ENCODE peak calls at places on chromosomes 5 and 9, in nine cellular contexts. R, U, G, Q, F, O, P, S and L are unnamed samples.
A peak's percentile ranks its signal among the peaks of the same experiment; 100 is the strongest.

GRCh38 chr5:138841531-138841930 is 33.6 kb downstream of the LRRTM2 start:
- DNase-seq in P (no peak), O (no peak), Q (no peak), G (no peak), U (no peak), S (no peak), R (no peak), F (no peak), L (no peak)

GRCh38 chr9:27086818-27087680 is 22.0 kb upstream of the TEK start:
- DNase-seq in P (no peak), O (no peak), Q (no peak), U (no peak), F (no peak), S (no peak), R (no peak), G (peak; percentile 96), L (peak; percentile 72)

GRCh38 chr9:91935066-91935729 is 14.8 kb downstream of the ROR2 start:
- DNase-seq in U (no peak), Q (no peak), S (no peak), G (no peak), R (no peak), O (peak; percentile 61), P (no peak), F (peak; percentile 20), L (no peak)

GRCh38 chr5:35371971-35372426 is 141.7 kb upstream of the PRLR start:
- DNase-seq in G (no peak), U (no peak), O (no peak), P (peak; percentile 15), R (no peak), Q (no peak), F (peak; percentile 61), S (peak; percentile 61), L (peak; percentile 24)

GRCh38 chr9:69222953-69223352 is 48.9 kb downstream of the TJP2 start:
- DNase-seq in S (no peak), P (no peak), Q (no peak), R (no peak), U (no peak), G (no peak), F (no peak), O (peak; percentile 32), L (no peak)

GRCh38 chr9:107737987-107738743 is 248.6 kb upstream of the KLF4 start:
- DNase-seq in O (no peak), R (peak; percentile 68), P (peak; percentile 63), G (peak; percentile 61), U (no peak), F (no peak), S (peak; percentile 53), Q (no peak), L (peak; percentile 86)

GRCh38 chr5:172791291-172791690 is 20.3 kb upstream of the DUSP1 start:
- DNase-seq in O (no peak), Q (no peak), F (no peak), R (no peak), P (no peak), G (no peak), S (peak; percentile 18), U (no peak), L (peak; percentile 75)

GRCh38 chr9:120941046-120941770 is 14.6 kb upstream of the TRAF1 start:
- DNase-seq in F (no peak), P (no peak), R (no peak), Q (no peak), S (no peak), U (no peak), G (no peak), O (no peak), L (peak; percentile 78)

GRCh38 chr5:14250094-14250777 is 107.1 kb downstream of the TRIO start:
- DNase-seq in O (peak; percentile 88), P (peak; percentile 55), G (peak; percentile 62), S (peak; percentile 51), R (peak; percentile 55), Q (no peak), F (no peak), U (peak; percentile 87), L (no peak)

GRCh38 chr5:116576043-116576713 is 1.6 kb upstream of the SEMA6A start:
- DNase-seq in G (no peak), F (peak; percentile 55), S (peak; percentile 71), R (peak; percentile 66), P (peak; percentile 16), O (peak; percentile 95), U (peak; percentile 43), Q (no peak), L (peak; percentile 31)

GRCh38 chr5:38793099-38793498 is 52.7 kb upstream of the OSMR start:
- DNase-seq in F (no peak), U (no peak), G (no peak), S (no peak), P (no peak), Q (no peak), O (no peak), R (no peak), L (no peak)

GRCh38 chr5:175821790-175822211 is 49.6 kb upstream of the CPLX2 start:
- DNase-seq in P (no peak), U (no peak), S (no peak), R (no peak), F (no peak), O (no peak), G (no peak), Q (no peak), L (no peak)

GRCh38 chr9:33175633-33176325 is 8.6 kb upstream of the B4GALT1 start:
- DNase-seq in R (no peak), F (no peak), U (no peak), P (no peak), S (no peak), Q (no peak), G (no peak), O (no peak), L (no peak)

GRCh38 chr5:168365581-168366081 is 74.2 kb downstream of the WWC1 start:
- DNase-seq in R (no peak), S (peak; percentile 73), Q (no peak), P (peak; percentile 84), G (no peak), O (peak; percentile 84), F (peak; percentile 74), U (peak; percentile 90), L (peak; percentile 63)

GRCh38 chr5:159395202-159395601 is 64.9 kb upstream of the IL12B start:
- DNase-seq in O (no peak), S (no peak), U (no peak), P (no peak), Q (no peak), R (no peak), G (no peak), F (no peak), L (no peak)

GRCh38 chr5:159393854-159394274 is 63.6 kb upstream of the IL12B start:
- DNase-seq in G (no peak), U (no peak), S (no peak), O (peak; percentile 74), F (no peak), P (no peak), Q (no peak), R (no peak), L (no peak)

DNA sequence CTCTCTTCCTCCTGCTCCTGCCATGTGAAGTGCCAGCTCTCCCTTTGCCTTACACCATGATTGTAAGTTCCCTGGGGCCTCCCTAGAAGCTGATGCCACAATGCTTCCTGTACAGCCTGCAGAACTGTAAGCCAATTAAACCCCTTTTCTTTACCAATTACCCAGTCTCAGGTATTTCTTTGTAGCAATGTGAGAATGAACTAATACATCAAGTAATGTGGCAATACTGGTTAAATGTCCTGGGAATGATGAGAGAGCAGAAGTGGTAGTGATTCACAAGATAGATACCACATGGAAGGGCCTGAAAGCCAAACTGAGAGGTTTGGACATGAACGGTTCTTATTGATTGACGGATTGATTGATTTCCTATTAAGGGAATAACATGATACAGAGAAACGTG is 62.6 kb upstream of the IL12B start:
- DNase-seq in U (no peak), F (no peak), Q (no peak), R (no peak), S (no peak), O (no peak), G (no peak), P (no peak), L (no peak)
- H3K4me3 ChIP-seq in U (no peak overlapping the region), F (no peak overlapping the region), Q (no peak overlapping the region), R (no peak overlapping the region), S (no peak overlapping the region), O (no peak overlapping the region), G (no peak overlapping the region), P (no peak overlapping the region), L (no peak overlapping the region)

GRCh38 chr5:133266966-133267365 is 215.2 kb downstream of the HSPA4 start:
- DNase-seq in O (no peak), P (no peak), Q (no peak), S (no peak), F (no peak), G (no peak), U (no peak), R (no peak), L (no peak)

GRCh38 chr5:133265257-133265656 is 213.4 kb downstream of the HSPA4 start:
- DNase-seq in P (no peak), O (no peak), U (no peak), S (no peak), Q (no peak), G (no peak), R (no peak), F (no peak), L (no peak)

GRCh38 chr5:133265720-133266575 is 214.1 kb downstream of the HSPA4 start:
- DNase-seq in Q (no peak), U (no peak), R (no peak), S (no peak), G (no peak), P (no peak), F (no peak), O (no peak), L (no peak)

GRCh38 chr5:133269707-133270106 is 217.9 kb downstream of the HSPA4 start:
- DNase-seq in P (no peak), O (no peak), Q (no peak), G (no peak), U (no peak), F (no peak), S (no peak), R (no peak), L (no peak)

GRCh38 chr5:133267601-133268000 is 215.8 kb downstream of the HSPA4 start:
- DNase-seq in O (no peak), R (no peak), Q (no peak), F (no peak), G (no peak), S (no peak), P (no peak), U (peak; percentile 48), L (no peak)
- H3K27me3 ChIP-seq in O (no peaks in the 10 kb centered on the region), R (no peaks in the 10 kb centered on the region), Q (no peaks in the 10 kb centered on the region), F (no peaks in the 10 kb centered on the region), G (peaks cover 3% of the 10 kb centered on the region), S (no peaks in the 10 kb centered on the region), P (no peaks in the 10 kb centered on the region), U (no peaks in the 10 kb centered on the region), L (no peaks in the 10 kb centered on the region)

GRCh38 chr5:109299557-109299956 is 110.2 kb downstream of the PJA2 start:
- DNase-seq in Q (no peak), R (no peak), U (no peak), F (no peak), O (no peak), G (no peak), P (no peak), S (no peak), L (no peak)
- H3K36me3 ChIP-seq in Q (no peaks in the 10 kb centered on the region), R (no peaks in the 10 kb centered on the region), U (no peaks in the 10 kb centered on the region), F (no peaks in the 10 kb centered on the region), O (no peaks in the 10 kb centered on the region), G (no peaks in the 10 kb centered on the region), P (no peaks in the 10 kb centered on the region), S (no peaks in the 10 kb centered on the region), L (no peaks in the 10 kb centered on the region)

DNA sequence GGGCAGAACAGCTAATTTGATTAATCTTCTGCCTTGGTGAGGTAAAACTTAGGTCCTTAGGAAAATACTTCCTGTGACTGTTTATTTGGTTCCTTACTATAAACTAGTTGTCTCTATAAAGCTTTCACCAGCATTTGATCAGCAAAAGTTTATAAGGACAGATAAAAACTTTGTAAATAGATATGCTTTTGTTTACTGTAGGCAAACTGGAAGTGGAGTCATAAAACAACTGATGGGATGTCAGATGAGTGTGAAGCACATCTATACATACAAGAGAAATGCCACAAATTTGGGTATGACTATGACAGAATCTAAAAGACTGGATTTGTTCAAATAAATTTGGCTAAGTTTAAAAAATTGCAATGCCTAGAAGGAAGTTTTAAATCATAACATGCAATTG is 5.5 kb downstream of the PTGER4 start:
- DNase-seq in O (no peak), P (no peak), Q (no peak), R (no peak), U (no peak), G (no peak), F (no peak), S (no peak), L (no peak)
- H3K4me3 ChIP-seq in O (no peak overlapping the region), P (no peak overlapping the region), Q (peak overlapping the region; percentile 36), R (peak overlapping the region; percentile 84), U (no peak overlapping the region), G (peak overlapping the region; percentile 16), F (peak overlapping the region; percentile 78), S (peak overlapping the region; percentile 63), L (no peak overlapping the region)